ENCODE peak calls at places on chromosomes 13 and 19, in five cellular contexts. Q, S, P, K and W are unnamed samples.

GRCh38 chr19:10811391-10812111 is 24.5 kb downstream of the TMED1 start:
- DNase-seq in Q (no peak), S (no peak), P (no peak), K (no peak), W (no peak)

GRCh38 chr13:21458457-21458815 is 667 bp downstream of the ZDHHC20 start:
- DNase-seq in Q (peak), S (peak), P (no peak), K (peak), W (peak)

GRCh38 chr19:55220525-55220924 is 8.0 kb downstream of the TMEM86B start:
- DNase-seq in Q (no peak), S (no peak), P (no peak), K (no peak), W (no peak)

GRCh38 chr19:49646586-49646985 is 4.6 kb downstream of the SCAF1 start:
- DNase-seq in Q (no peak), S (no peak), P (no peak), K (no peak), W (no peak)

GRCh38 chr19:30752876-30753275 is 380.7 kb downstream of the ZNF536 start:
- DNase-seq in Q (no peak), S (no peak), P (no peak), K (no peak), W (no peak)

GRCh38 chr13:91359071-91359470 is 11.6 kb downstream of the MIR17HG start:
- DNase-seq in Q (no peak), S (no peak), P (no peak), K (no peak), W (no peak)

GRCh38 chr19:8663920-8664670 is 33.7 kb downstream of the NFILZ start:
- DNase-seq in Q (no peak), S (no peak), P (no peak), K (no peak), W (peak)

GRCh38 chr13:82800391-82800790 is 1081.9 kb downstream of the SLITRK1 start:
- DNase-seq in Q (no peak), S (no peak), P (no peak), K (no peak), W (no peak)

GRCh38 chr13:65133094-65133493 is 2097.0 kb downstream of the PCDH9 start:
- DNase-seq in Q (no peak), S (no peak), P (no peak), K (no peak), W (no peak)

GRCh38 chr13:51298812-51299211 is 40.7 kb upstream of the SERPINE3 start:
- DNase-seq in Q (no peak), S (no peak), P (no peak), K (no peak), W (no peak)

GRCh38 chr13:37136187-37136586 is 30.7 kb upstream of the CSNK1A1L start:
- DNase-seq in Q (no peak), S (no peak), P (no peak), K (no peak), W (no peak)

GRCh38 chr19:1650627-1651009 is 1.8 kb downstream of the TCF3 start:
- DNase-seq in Q (no peak), S (no peak), P (no peak), K (no peak), W (peak)

GRCh38 chr13:94251801-94252200 is 227.7 kb downstream of the DCT start:
- DNase-seq in Q (peak), S (no peak), P (peak), K (peak), W (no peak)

GRCh38 chr19:3095375-3096191 is 1.4 kb downstream of the GNA11 start:
- DNase-seq in Q (peak), S (peak), P (no peak), K (peak), W (no peak)

GRCh38 chr19:37979547-37980082 is 72.6 kb downstream of the SIPA1L3 start:
- DNase-seq in Q (no peak), S (no peak), P (no peak), K (peak), W (peak)

GRCh38 chr19:5926641-5927438 is 12.8 kb downstream of the CAPS start:
- DNase-seq in Q (peak), S (no peak), P (peak), K (peak), W (no peak)

GRCh38 chr13:51584731-51585191 is 499 bp downstream of the WDFY2 start:
- DNase-seq in Q (no peak), S (no peak), P (peak), K (peak), W (peak)

GRCh38 chr13:76992548-76993001 is 694 bp downstream of the CLN5 start:
- DNase-seq in Q (no peak), S (no peak), P (no peak), K (peak), W (peak)

GRCh38 chr19:13892885-13893284 is 13.0 kb downstream of the BRME1 start:
- DNase-seq in Q (no peak), S (no peak), P (no peak), K (no peak), W (no peak)

GRCh38 chr13:32501058-32501457 is 37.5 kb downstream of the N4BP2L2 start:
- DNase-seq in Q (no peak), S (no peak), P (no peak), K (no peak), W (no peak)

GRCh38 chr19:55536951-55537740 is at the start of gene SBK2:
- DNase-seq in Q (no peak), S (no peak), P (no peak), K (no peak), W (no peak)

GRCh38 chr13:23570099-23570926 is at the start of gene TNFRSF19:
- DNase-seq in Q (no peak), S (no peak), P (peak), K (peak), W (peak)

GRCh38 chr13:71879129-71879535 is 12.1 kb upstream of the DACH1 start:
- DNase-seq in Q (no peak), S (no peak), P (peak), K (peak), W (peak)

GRCh38 chr19:11535792-11536595 is 2.7 kb upstream of the CNN1 start:
- DNase-seq in Q (peak), S (peak), P (peak), K (peak), W (peak)

GRCh38 chr13:36530050-36530789 is 97.9 kb downstream of the CCNA1 start:
- DNase-seq in Q (no peak), S (no peak), P (peak), K (no peak), W (no peak)

GRCh38 chr19:51127755-51128154 is 3.0 kb downstream of the SIGLEC9 start:
- DNase-seq in Q (no peak), S (no peak), P (peak), K (no peak), W (no peak)

GRCh38 chr19:3046621-3047306 is 15.5 kb downstream of the TLE5 start:
- DNase-seq in Q (no peak), S (no peak), P (no peak), K (peak), W (no peak)

GRCh38 chr13:27969073-27969865 is at the start of gene CDX2:
- DNase-seq in Q (no peak), S (no peak), P (no peak), K (peak), W (no peak)

GRCh38 chr19:3604227-3604986 is 2.3 kb downstream of the TBXA2R start:
- DNase-seq in Q (no peak), S (no peak), P (no peak), K (no peak), W (no peak)

GRCh38 chr13:37418490-37418889 is 180.1 kb downstream of the POSTN start:
- DNase-seq in Q (no peak), S (no peak), P (no peak), K (no peak), W (no peak)

GRCh38 chr13:32940601-32941000 is 75.6 kb upstream of the KL start:
- DNase-seq in Q (no peak), S (no peak), P (peak), K (peak), W (peak)

GRCh38 chr19:18735324-18735723 is 51.8 kb downstream of the CRTC1 start:
- DNase-seq in Q (no peak), S (no peak), P (no peak), K (no peak), W (no peak)

GRCh38 chr19:2611483-2612464 is 90.7 kb downstream of the GNG7 start:
- DNase-seq in Q (no peak), S (no peak), P (no peak), K (no peak), W (no peak)

GRCh38 chr13:68056816-68057710 is 826.9 kb upstream of the PCDH9 start:
- DNase-seq in Q (no peak), S (no peak), P (peak), K (peak), W (no peak)

GRCh38 chr19:43311706-43312105 is 41.8 kb upstream of the CD177 start:
- DNase-seq in Q (no peak), S (no peak), P (no peak), K (no peak), W (no peak)

GRCh38 chr13:100941377-100941776 is 266.8 kb upstream of the TMTC4 start:
- DNase-seq in Q (no peak), S (no peak), P (no peak), K (no peak), W (no peak)

GRCh38 chr13:93922063-93922462 is 557.4 kb downstream of the DCT start:
- DNase-seq in Q (no peak), S (no peak), P (no peak), K (no peak), W (no peak)

GRCh38 chr19:13099073-13099999 is 3.3 kb downstream of the LYL1 start:
- DNase-seq in Q (peak), S (peak), P (no peak), K (peak), W (peak)

GRCh38 chr13:23984541-23984940 is 87.2 kb upstream of the C1QTNF9B start:
- DNase-seq in Q (no peak), S (no peak), P (no peak), K (peak), W (no peak)

DNA sequence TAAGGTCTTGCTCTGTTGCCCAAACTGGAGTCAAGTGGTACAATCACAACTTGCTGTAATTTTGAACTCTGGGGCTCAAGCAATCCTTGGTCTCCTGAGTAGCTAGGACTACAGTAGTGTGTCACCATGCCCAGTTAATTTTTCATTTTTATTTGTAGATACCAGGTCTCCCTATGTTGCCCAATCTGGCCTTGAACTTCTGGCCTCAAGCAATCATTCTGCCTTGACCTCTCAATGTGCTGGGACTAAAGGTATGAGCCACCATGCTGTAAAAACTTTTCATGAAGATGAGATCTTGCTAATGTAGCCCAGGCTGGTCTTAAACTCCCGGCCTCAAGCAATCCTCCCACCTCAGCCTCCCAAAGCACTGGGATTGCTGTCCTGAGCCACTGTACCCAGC is 15.1 kb upstream of the NAA16 start:
- DNase-seq in Q (no peak), S (no peak), P (no peak), K (no peak), W (no peak)
- H3K4me3 ChIP-seq in Q (no peak), S (no peak), P (no peak), K (no peak), W (no peak)

GRCh38 chr13:110340812-110341444 is 33.8 kb downstream of the COL4A2 start:
- DNase-seq in Q (peak), S (no peak), P (peak), K (peak), W (peak)
- H3K4me3 ChIP-seq in Q (peak), S (peak), P (no peak), K (no peak), W (no peak)

DNA sequence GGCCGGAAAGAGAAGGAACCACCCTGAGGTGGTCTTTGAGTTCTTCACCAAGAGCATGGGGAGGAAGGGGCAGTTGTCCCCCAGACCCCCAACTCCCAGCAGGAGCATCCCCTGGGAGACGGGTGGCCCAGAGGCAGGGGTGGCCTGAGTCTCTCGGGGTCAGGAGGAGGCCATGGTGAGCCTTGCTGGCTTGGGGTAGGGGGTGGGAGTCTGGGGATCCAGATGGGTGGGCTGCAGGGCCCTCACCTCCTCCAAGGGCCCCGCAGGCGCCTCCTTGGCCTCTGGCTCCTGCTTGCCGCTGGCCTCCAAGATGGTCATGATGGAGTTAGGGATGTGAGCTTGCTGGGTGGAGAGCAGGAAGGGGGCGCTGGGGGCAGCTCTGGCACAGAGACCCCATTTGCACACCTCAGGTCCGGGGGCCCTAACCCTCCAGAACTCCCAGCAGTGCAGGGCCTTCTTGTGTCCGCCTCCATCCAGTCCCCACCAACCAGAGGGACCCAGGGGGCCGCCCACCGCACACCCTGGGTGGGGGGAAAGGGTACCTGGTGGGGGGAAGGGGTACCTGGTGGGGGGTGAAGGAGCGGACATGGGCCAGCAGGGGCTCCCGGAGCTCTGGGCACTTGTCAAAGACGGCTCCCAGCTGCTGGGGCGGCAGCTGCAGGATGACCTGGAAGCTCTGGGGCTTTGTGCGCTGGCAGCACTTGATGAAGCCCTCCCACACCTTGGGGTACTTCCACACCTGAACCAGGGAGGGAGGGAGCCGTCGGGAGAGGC is 1.3 kb upstream of the RSPH6A start:
- DNase-seq in Q (no peak), S (no peak), P (no peak), K (no peak), W (no peak)
- H3K4me3 ChIP-seq in Q (no peak), S (no peak), P (no peak), K (no peak), W (no peak)

GRCh38 chr19:35843676-35844481 is 8.4 kb downstream of the NPHS1 start:
- DNase-seq in Q (no peak), S (no peak), P (no peak), K (peak), W (peak)

GRCh38 chr19:35847911-35848310 is 4.4 kb downstream of the NPHS1 start:
- DNase-seq in Q (no peak), S (no peak), P (no peak), K (no peak), W (no peak)

GRCh38 chr19:35844482-35845214 is 7.7 kb downstream of the NPHS1 start:
- DNase-seq in Q (no peak), S (no peak), P (no peak), K (no peak), W (no peak)

GRCh38 chr19:35846038-35846668 is 6.2 kb downstream of the NPHS1 start:
- DNase-seq in Q (no peak), S (no peak), P (no peak), K (peak), W (no peak)

GRCh38 chr19:35845215-35846037 is 6.9 kb downstream of the NPHS1 start:
- DNase-seq in Q (no peak), S (no peak), P (no peak), K (peak), W (no peak)
- H3K4me3 ChIP-seq in Q (peak), S (no peak), P (no peak), K (no peak), W (no peak)

DNA sequence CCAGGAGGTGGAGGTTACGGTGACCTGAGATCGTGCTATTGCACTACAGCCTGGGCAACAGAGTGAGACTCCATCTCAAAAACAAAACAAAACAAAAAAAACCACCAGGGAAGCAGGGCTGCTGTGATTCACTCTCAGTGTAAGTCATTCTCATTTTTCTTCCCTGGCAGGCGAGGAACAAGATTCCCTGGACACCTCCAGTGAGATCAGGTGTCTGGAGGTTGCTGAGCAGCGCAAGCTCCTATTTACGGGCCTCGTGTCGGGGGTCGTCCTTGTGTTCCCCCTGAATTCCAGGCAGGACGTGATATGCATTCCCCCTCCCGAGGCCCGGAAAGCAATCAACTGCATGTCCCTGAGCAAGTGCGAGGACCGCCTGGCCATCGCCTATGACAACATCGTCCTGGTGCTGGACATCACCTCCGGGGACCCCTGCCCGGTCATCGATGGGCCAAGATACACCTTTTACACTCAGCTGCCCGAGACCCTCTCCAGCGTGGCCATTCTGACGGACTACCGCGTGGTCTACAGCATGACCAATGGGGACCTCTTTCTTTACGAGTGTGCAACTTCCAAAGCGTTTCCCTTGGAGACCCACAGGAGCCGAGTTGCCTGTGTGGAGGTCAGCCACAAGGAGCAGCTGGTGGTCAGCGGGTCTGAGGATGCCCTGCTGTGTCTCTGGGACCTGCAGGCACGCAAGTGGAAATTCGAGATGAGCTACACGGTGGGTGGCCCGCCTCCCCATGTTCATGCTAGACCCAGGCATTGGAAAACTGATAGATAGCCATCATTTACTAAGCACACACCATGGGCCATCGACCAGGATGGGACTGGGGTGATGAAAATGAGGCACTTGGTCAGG is 21.6 kb upstream of the SIN3B start:
- DNase-seq in Q (no peak), S (no peak), P (no peak), K (no peak), W (no peak)
- H3K4me3 ChIP-seq in Q (no peak), S (no peak), P (no peak), K (no peak), W (no peak)